ENCODE peak calls at places on chromosomes 12 and 14, in eight cellular contexts. H is colonic mucosa, M is right atrium auricular region, V is A549, I is psoas muscle, A is epithelial cell of esophagus, C is thoracic aorta, N is endothelial cell. P is an unnamed sample.
A peak's percentile ranks its signal among the peaks of the same experiment; 100 is the strongest.

GRCh38 chr14:71632440-71632946 is 299.7 kb upstream of the RGS6 start:
- DNase-seq in H (no peak), M (no peak), V (no peak), I (no peak), A (no peak), C (no peak), N (no peak), P (no peak)

GRCh38 chr12:106879612-106880011 is 76.1 kb upstream of the TMEM263 start:
- DNase-seq in H (no peak), M (no peak), V (no peak), I (no peak), A (no peak), C (no peak), N (no peak), P (no peak)

GRCh38 chr14:92986254-92987147 is 63.6 kb downstream of the CHGA start:
- DNase-seq in H (no peak), M (no peak), V (peak; percentile 53), I (no peak), A (peak; percentile 39), C (peak; percentile 59), N (no peak), P (peak; percentile 72)

GRCh38 chr12:57063991-57064725 is 14.2 kb upstream of the MYO1A start:
- DNase-seq in H (no peak), M (no peak), V (no peak), I (no peak), A (no peak), C (no peak), N (no peak), P (no peak)

GRCh38 chr14:90970167-90970600 is 90.3 kb downstream of the RPS6KA5 start:
- DNase-seq in H (no peak), M (no peak), V (no peak), I (no peak), A (peak; percentile 53), C (no peak), N (no peak), P (no peak)

GRCh38 chr14:50028458-50028857 is 87.9 kb downstream of the VCPKMT start:
- DNase-seq in H (no peak), M (no peak), V (no peak), I (no peak), A (no peak), C (no peak), N (no peak), P (no peak)

GRCh38 chr14:57987596-57988300 is 121.9 kb upstream of the SLC35F4 start:
- DNase-seq in H (no peak), M (no peak), V (no peak), I (no peak), A (peak; percentile 40), C (no peak), N (no peak), P (no peak)

GRCh38 chr12:22414742-22415141 is 80.2 kb upstream of the ST8SIA1 start:
- DNase-seq in H (no peak), M (no peak), V (no peak), I (no peak), A (no peak), C (no peak), N (no peak), P (no peak)

GRCh38 chr14:48970995-48971394 is 615.2 kb downstream of the RPS29 start:
- DNase-seq in H (no peak), M (no peak), V (no peak), I (no peak), A (no peak), C (no peak), N (no peak), P (no peak)

GRCh38 chr14:94689985-94690400 is 77.8 kb downstream of the SERPINA3 start:
- DNase-seq in H (no peak), M (no peak), V (no peak), I (no peak), A (no peak), C (no peak), N (no peak), P (no peak)

GRCh38 chr14:50830932-50831703 is at the start of gene NIN:
- DNase-seq in H (peak; percentile 75), M (peak; percentile 60), V (peak; percentile 43), I (peak; percentile 82), A (peak; percentile 88), C (peak; percentile 32), N (peak; percentile 81), P (peak; percentile 83)

GRCh38 chr14:32006267-32007110 is 70.6 kb upstream of the ARHGAP5 start:
- DNase-seq in H (no peak), M (no peak), V (peak; percentile 48), I (no peak), A (peak; percentile 47), C (no peak), N (no peak), P (no peak)

GRCh38 chr12:131383741-131384543 is 326.9 kb upstream of the SFSWAP start:
- DNase-seq in H (no peak), M (no peak), V (no peak), I (no peak), A (no peak), C (no peak), N (no peak), P (no peak)

GRCh38 chr12:126353604-126354003 is 1288.4 kb downstream of the AACS start:
- DNase-seq in H (no peak), M (no peak), V (no peak), I (no peak), A (peak; percentile 37), C (no peak), N (no peak), P (no peak)

GRCh38 chr14:69354383-69355154 is 43.5 kb downstream of the ERH start:
- DNase-seq in H (peak; percentile 32), M (no peak), V (no peak), I (no peak), A (peak; percentile 30), C (no peak), N (no peak), P (peak; percentile 44)

GRCh38 chr12:6328945-6329692 is 12.8 kb downstream of the TNFRSF1A start:
- DNase-seq in H (no peak), M (no peak), V (no peak), I (no peak), A (no peak), C (no peak), N (no peak), P (no peak)

GRCh38 chr14:91396959-91397815 is 20.4 kb downstream of the CCDC88C start:
- DNase-seq in H (peak; percentile 89), M (no peak), V (no peak), I (no peak), A (peak; percentile 44), C (no peak), N (no peak), P (peak; percentile 72)

DNA sequence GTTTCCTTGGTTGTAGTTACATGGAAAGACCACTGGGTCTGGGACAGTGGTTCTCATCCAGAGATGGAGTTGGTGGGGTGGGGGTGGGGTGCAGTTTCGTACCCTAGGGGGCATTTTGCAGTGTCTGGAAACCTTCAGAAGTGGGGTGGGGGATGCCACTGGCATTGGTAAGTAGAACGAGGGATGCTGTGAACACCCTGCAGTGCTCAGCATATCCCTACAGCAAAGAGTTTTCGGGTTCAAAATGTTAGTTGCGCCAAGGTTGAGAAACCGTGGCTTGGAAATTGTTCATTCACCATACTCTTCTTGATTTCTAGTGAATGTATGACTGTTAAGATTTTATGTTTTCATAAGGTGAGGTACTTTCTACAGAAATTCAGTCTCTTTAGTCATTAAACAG is 28.7 kb downstream of the TRAF3 start:
- DNase-seq in H (no peak), M (no peak), V (no peak), I (no peak), A (no peak), C (no peak), N (no peak), P (no peak)
- TF ChIP-seq CTCF in H (no peak), M (no peak), V (no peak), I (no peak), A (no peak), C (no peak), N (peak; percentile 47), P (no peak)

GRCh38 chr12:29427964-29428363 is 47.0 kb upstream of the ERGIC2 start:
- DNase-seq in H (no peak), M (no peak), V (no peak), I (no peak), A (no peak), C (no peak), N (no peak), P (no peak)
- TF ChIP-seq CTCF in H (peak; percentile 20), M (peak; percentile 34), V (no peak), I (no peak), A (peak; percentile 10), C (no peak), N (peak; percentile 30), P (no peak)

GRCh38 chr14:102043251-102044025 is 43.4 kb downstream of the HSP90AA1 start:
- DNase-seq in H (no peak), M (no peak), V (no peak), I (peak; percentile 47), A (no peak), C (no peak), N (no peak), P (no peak)

GRCh38 chr14:102047808-102048540 is 38.9 kb downstream of the HSP90AA1 start:
- DNase-seq in H (no peak), M (no peak), V (no peak), I (no peak), A (no peak), C (no peak), N (no peak), P (no peak)

GRCh38 chr14:102049258-102050025 is 37.4 kb downstream of the HSP90AA1 start:
- DNase-seq in H (no peak), M (no peak), V (no peak), I (no peak), A (no peak), C (no peak), N (no peak), P (no peak)

GRCh38 chr14:102044566-102044965 is 42.3 kb downstream of the HSP90AA1 start:
- DNase-seq in H (no peak), M (no peak), V (no peak), I (no peak), A (no peak), C (no peak), N (no peak), P (no peak)

DNA sequence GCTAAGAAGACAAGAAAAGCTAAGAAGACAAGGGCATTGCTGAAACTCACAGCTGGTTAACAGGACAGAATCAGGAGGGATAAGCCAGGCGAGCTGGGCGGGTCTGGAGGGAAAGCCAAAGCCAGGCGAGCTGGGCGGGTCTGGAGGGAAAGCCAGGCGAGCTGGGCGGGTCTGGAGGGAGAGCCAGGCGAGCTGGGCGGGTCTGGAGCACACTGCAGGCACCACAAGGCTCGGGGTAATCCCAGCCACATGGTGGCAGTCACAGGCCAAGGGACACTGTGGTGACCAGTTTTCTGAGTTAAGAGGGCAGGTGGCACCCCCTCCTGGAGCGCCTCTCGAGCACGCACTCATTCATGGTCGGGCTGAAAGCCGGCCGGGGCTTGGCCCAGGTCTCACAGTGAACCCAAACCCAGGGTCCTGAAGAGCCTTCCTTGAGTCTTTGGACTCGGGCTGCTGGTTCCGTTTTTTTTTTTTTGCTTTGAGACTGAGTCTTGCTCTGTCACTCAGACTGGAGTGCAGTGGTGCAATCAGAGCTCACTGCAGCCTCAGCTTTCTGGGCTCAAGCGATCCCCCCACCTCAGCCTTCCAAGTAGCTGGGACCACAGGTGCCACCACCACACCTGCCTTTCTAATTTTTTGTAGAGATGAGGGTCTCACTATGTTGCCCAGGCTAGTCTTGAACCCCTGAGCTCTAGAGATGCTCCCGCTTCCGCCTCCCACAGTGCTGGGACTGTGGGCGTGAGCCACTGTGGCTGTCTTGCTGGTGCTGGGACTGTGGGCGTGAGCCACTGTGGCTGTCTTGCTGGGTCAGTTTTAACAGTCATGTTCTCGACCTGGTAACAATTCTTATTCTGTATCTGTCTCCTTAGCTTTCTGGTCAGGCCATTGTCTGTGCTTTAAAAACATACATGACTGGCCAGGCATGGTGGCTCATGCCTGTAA is 40.2 kb downstream of the HSP90AA1 start:
- DNase-seq in H (peak; percentile 88), M (peak; percentile 85), V (peak; percentile 58), I (peak; percentile 88), A (peak; percentile 73), C (peak; percentile 65), N (peak; percentile 44), P (peak; percentile 92)
- TF ChIP-seq CTCF in H (peak; percentile 50), M (peak; percentile 71), V (peak; percentile 36), I (peak; percentile 59), A (peak; percentile 44), C (peak; percentile 51), N (peak; percentile 21), P (peak; percentile 44)

GRCh38 chr12:42104087-42104486 is 40.6 kb downstream of the GXYLT1 start:
- DNase-seq in H (no peak), M (no peak), V (no peak), I (no peak), A (no peak), C (no peak), N (no peak), P (no peak)
- TF ChIP-seq CTCF in H (no peak), M (peak; percentile 13), V (peak; percentile 36), I (peak; percentile 15), A (no peak), C (no peak), N (no peak), P (no peak)